ENCODE peak calls at places on chromosomes 3 and 15, in seven cellular contexts. One of them, this sample, is unnamed.

GRCh38 chr3:57948782-57949242 is 59.4 kb upstream of the FLNB start:
- DNase-seq in RPMI7951: peak; percentile 88
- DNase-seq in NCI-H226: no peak
- DNase-seq in NCI-H82: no peak
- DNase-seq in activated T-helper 9 cell treated with anti-CD3 and anti-CD28 coated beads, Interleukin-2, amount 50 U/mL, for 16 hours: no peak
- DNase-seq in AG08396: no peak
- DNase-seq in WERI-Rb-1: no peak
- DNase-seq in this sample: peak; percentile 90

GRCh38 chr15:100141304-100142080 is 200.3 kb downstream of the ADAMTS17 start:
- DNase-seq in AG08396: no peak
- DNase-seq in activated T-helper 9 cell treated with anti-CD3 and anti-CD28 coated beads, Interleukin-2, amount 50 U/mL, for 16 hours: no peak
- DNase-seq in NCI-H82: no peak
- DNase-seq in RPMI7951: peak; percentile 56
- DNase-seq in NCI-H226: peak; percentile 45
- DNase-seq in WERI-Rb-1: no peak
- DNase-seq in this sample: no peak

GRCh38 chr3:114939920-114940319 is 207.2 kb downstream of the ZBTB20 start:
- DNase-seq in NCI-H82: no peak
- DNase-seq in NCI-H226: no peak
- DNase-seq in activated T-helper 9 cell treated with anti-CD3 and anti-CD28 coated beads, Interleukin-2, amount 50 U/mL, for 16 hours: no peak
- DNase-seq in AG08396: no peak
- DNase-seq in RPMI7951: no peak
- DNase-seq in WERI-Rb-1: no peak
- DNase-seq in this sample: no peak

GRCh38 chr3:36372534-36372935 is 7.8 kb upstream of the STAC start:
- DNase-seq in RPMI7951: peak; percentile 28
- DNase-seq in WERI-Rb-1: no peak
- DNase-seq in AG08396: no peak
- DNase-seq in NCI-H226: peak; percentile 66
- DNase-seq in activated T-helper 9 cell treated with anti-CD3 and anti-CD28 coated beads, Interleukin-2, amount 50 U/mL, for 16 hours: no peak
- DNase-seq in NCI-H82: no peak
- DNase-seq in this sample: no peak

GRCh38 chr3:48194446-48195071 is 6.3 kb upstream of the CDC25A start:
- DNase-seq in AG08396: peak; percentile 72
- DNase-seq in RPMI7951: peak; percentile 66
- DNase-seq in activated T-helper 9 cell treated with anti-CD3 and anti-CD28 coated beads, Interleukin-2, amount 50 U/mL, for 16 hours: no peak
- DNase-seq in WERI-Rb-1: peak; percentile 74
- DNase-seq in NCI-H82: peak; percentile 81
- DNase-seq in NCI-H226: peak; percentile 18
- DNase-seq in this sample: peak; percentile 58

GRCh38 chr3:27317096-27317495 is 52.1 kb downstream of the NEK10 start:
- DNase-seq in NCI-H82: no peak
- DNase-seq in activated T-helper 9 cell treated with anti-CD3 and anti-CD28 coated beads, Interleukin-2, amount 50 U/mL, for 16 hours: no peak
- DNase-seq in RPMI7951: no peak
- DNase-seq in AG08396: no peak
- DNase-seq in NCI-H226: no peak
- DNase-seq in WERI-Rb-1: no peak
- DNase-seq in this sample: no peak

GRCh38 chr3:39189648-39190269 is 2.6 kb downstream of the XIRP1 start:
- DNase-seq in WERI-Rb-1: peak; percentile 72
- DNase-seq in AG08396: peak; percentile 74
- DNase-seq in NCI-H82: peak; percentile 81
- DNase-seq in RPMI7951: peak; percentile 65
- DNase-seq in activated T-helper 9 cell treated with anti-CD3 and anti-CD28 coated beads, Interleukin-2, amount 50 U/mL, for 16 hours: peak; percentile 20
- DNase-seq in NCI-H226: peak; percentile 68
- DNase-seq in this sample: peak; percentile 43

GRCh38 chr3:15666277-15666676 is 64.7 kb downstream of the BTD start:
- DNase-seq in activated T-helper 9 cell treated with anti-CD3 and anti-CD28 coated beads, Interleukin-2, amount 50 U/mL, for 16 hours: no peak
- DNase-seq in NCI-H226: no peak
- DNase-seq in AG08396: no peak
- DNase-seq in WERI-Rb-1: no peak
- DNase-seq in NCI-H82: no peak
- DNase-seq in RPMI7951: no peak
- DNase-seq in this sample: no peak

GRCh38 chr3:50238549-50239026 is 2.6 kb downstream of the GNAI2 start:
- DNase-seq in AG08396: no peak
- DNase-seq in WERI-Rb-1: no peak
- DNase-seq in NCI-H82: no peak
- DNase-seq in RPMI7951: peak; percentile 76
- DNase-seq in NCI-H226: no peak
- DNase-seq in activated T-helper 9 cell treated with anti-CD3 and anti-CD28 coated beads, Interleukin-2, amount 50 U/mL, for 16 hours: no peak
- DNase-seq in this sample: no peak

GRCh38 chr15:33059184-33059583 is 135.3 kb downstream of the FMN1 start:
- DNase-seq in AG08396: no peak
- DNase-seq in WERI-Rb-1: no peak
- DNase-seq in NCI-H226: no peak
- DNase-seq in RPMI7951: peak; percentile 32
- DNase-seq in activated T-helper 9 cell treated with anti-CD3 and anti-CD28 coated beads, Interleukin-2, amount 50 U/mL, for 16 hours: no peak
- DNase-seq in NCI-H82: no peak
- DNase-seq in this sample: peak; percentile 44

GRCh38 chr15:66293419-66294156 is at the start of gene DIS3L:
- DNase-seq in WERI-Rb-1: peak; percentile 59
- DNase-seq in NCI-H82: peak; percentile 66
- DNase-seq in AG08396: peak; percentile 81
- DNase-seq in RPMI7951: peak; percentile 62
- DNase-seq in NCI-H226: peak; percentile 65
- DNase-seq in activated T-helper 9 cell treated with anti-CD3 and anti-CD28 coated beads, Interleukin-2, amount 50 U/mL, for 16 hours: peak; percentile 47
- DNase-seq in this sample: peak; percentile 29

GRCh38 chr3:117526485-117527079 is 817.0 kb downstream of the TUSC7 start:
- DNase-seq in NCI-H82: peak; percentile 48
- DNase-seq in NCI-H226: no peak
- DNase-seq in WERI-Rb-1: peak; percentile 9
- DNase-seq in AG08396: no peak
- DNase-seq in activated T-helper 9 cell treated with anti-CD3 and anti-CD28 coated beads, Interleukin-2, amount 50 U/mL, for 16 hours: no peak
- DNase-seq in RPMI7951: no peak
- DNase-seq in this sample: peak; percentile 17

GRCh38 chr15:42065008-42065407 is 29.4 kb downstream of the PLA2G4D start:
- DNase-seq in activated T-helper 9 cell treated with anti-CD3 and anti-CD28 coated beads, Interleukin-2, amount 50 U/mL, for 16 hours: no peak
- DNase-seq in NCI-H226: no peak
- DNase-seq in RPMI7951: peak; percentile 63
- DNase-seq in WERI-Rb-1: no peak
- DNase-seq in AG08396: no peak
- DNase-seq in NCI-H82: peak; percentile 32
- DNase-seq in this sample: peak; percentile 73

GRCh38 chr3:150094150-150094932 is 123.6 kb upstream of the PFN2 start:
- DNase-seq in WERI-Rb-1: no peak
- DNase-seq in activated T-helper 9 cell treated with anti-CD3 and anti-CD28 coated beads, Interleukin-2, amount 50 U/mL, for 16 hours: no peak
- DNase-seq in NCI-H226: no peak
- DNase-seq in RPMI7951: peak; percentile 92
- DNase-seq in NCI-H82: no peak
- DNase-seq in AG08396: no peak
- DNase-seq in this sample: no peak

GRCh38 chr3:178244653-178245384 is 291.4 kb upstream of the KCNMB2 start:
- DNase-seq in activated T-helper 9 cell treated with anti-CD3 and anti-CD28 coated beads, Interleukin-2, amount 50 U/mL, for 16 hours: no peak
- DNase-seq in NCI-H82: peak; percentile 54
- DNase-seq in RPMI7951: peak; percentile 4
- DNase-seq in AG08396: no peak
- DNase-seq in WERI-Rb-1: no peak
- DNase-seq in NCI-H226: no peak
- DNase-seq in this sample: no peak

GRCh38 chr15:81293728-81294500 is 30.0 kb downstream of the STARD5 start:
- DNase-seq in RPMI7951: no peak
- DNase-seq in WERI-Rb-1: no peak
- DNase-seq in AG08396: no peak
- DNase-seq in activated T-helper 9 cell treated with anti-CD3 and anti-CD28 coated beads, Interleukin-2, amount 50 U/mL, for 16 hours: peak; percentile 60
- DNase-seq in NCI-H82: no peak
- DNase-seq in NCI-H226: no peak
- DNase-seq in this sample: no peak

GRCh38 chr15:90839187-90840071 is 29.0 kb upstream of the FURIN start:
- DNase-seq in NCI-H82: no peak
- DNase-seq in activated T-helper 9 cell treated with anti-CD3 and anti-CD28 coated beads, Interleukin-2, amount 50 U/mL, for 16 hours: no peak
- DNase-seq in RPMI7951: peak; percentile 63
- DNase-seq in NCI-H226: peak; percentile 97
- DNase-seq in WERI-Rb-1: no peak
- DNase-seq in AG08396: no peak
- DNase-seq in this sample: no peak

GRCh38 chr3:27079427-27080105 is 289.6 kb downstream of the NEK10 start:
- DNase-seq in NCI-H226: no peak
- DNase-seq in NCI-H82: peak; percentile 16
- DNase-seq in WERI-Rb-1: peak; percentile 65
- DNase-seq in AG08396: no peak
- DNase-seq in RPMI7951: peak; percentile 25
- DNase-seq in activated T-helper 9 cell treated with anti-CD3 and anti-CD28 coated beads, Interleukin-2, amount 50 U/mL, for 16 hours: no peak
- DNase-seq in this sample: no peak

GRCh38 chr3:167615030-167615429 is 38.7 kb downstream of the WDR49 start:
- DNase-seq in NCI-H226: no peak
- DNase-seq in activated T-helper 9 cell treated with anti-CD3 and anti-CD28 coated beads, Interleukin-2, amount 50 U/mL, for 16 hours: no peak
- DNase-seq in AG08396: no peak
- DNase-seq in RPMI7951: no peak
- DNase-seq in WERI-Rb-1: no peak
- DNase-seq in NCI-H82: no peak
- DNase-seq in this sample: no peak

GRCh38 chr3:159733194-159733860 is 255.3 kb upstream of the IL12A start:
- DNase-seq in activated T-helper 9 cell treated with anti-CD3 and anti-CD28 coated beads, Interleukin-2, amount 50 U/mL, for 16 hours: no peak
- DNase-seq in WERI-Rb-1: no peak
- DNase-seq in NCI-H82: no peak
- DNase-seq in AG08396: peak; percentile 53
- DNase-seq in RPMI7951: peak; percentile 77
- DNase-seq in NCI-H226: peak; percentile 89
- DNase-seq in this sample: peak; percentile 63

GRCh38 chr3:4523710-4524422 is 30.7 kb downstream of the ITPR1 start:
- DNase-seq in WERI-Rb-1: no peak
- DNase-seq in NCI-H82: no peak
- DNase-seq in AG08396: no peak
- DNase-seq in RPMI7951: no peak
- DNase-seq in activated T-helper 9 cell treated with anti-CD3 and anti-CD28 coated beads, Interleukin-2, amount 50 U/mL, for 16 hours: no peak
- DNase-seq in NCI-H226: no peak
- DNase-seq in this sample: no peak

GRCh38 chr3:134126153-134126552 is 96.4 kb upstream of the SLCO2A1 start:
- DNase-seq in NCI-H226: no peak
- DNase-seq in WERI-Rb-1: no peak
- DNase-seq in AG08396: no peak
- DNase-seq in activated T-helper 9 cell treated with anti-CD3 and anti-CD28 coated beads, Interleukin-2, amount 50 U/mL, for 16 hours: no peak
- DNase-seq in NCI-H82: no peak
- DNase-seq in RPMI7951: peak; percentile 14
- DNase-seq in this sample: no peak

GRCh38 chr15:52256930-52257733 is 38.5 kb downstream of the MYO5C start:
- DNase-seq in WERI-Rb-1: peak; percentile 15
- DNase-seq in NCI-H226: no peak
- DNase-seq in NCI-H82: peak; percentile 71
- DNase-seq in AG08396: no peak
- DNase-seq in activated T-helper 9 cell treated with anti-CD3 and anti-CD28 coated beads, Interleukin-2, amount 50 U/mL, for 16 hours: no peak
- DNase-seq in RPMI7951: no peak
- DNase-seq in this sample: no peak

GRCh38 chr15:56821721-56822425 is 88.6 kb upstream of the ZNF280D start:
- DNase-seq in RPMI7951: peak; percentile 72
- DNase-seq in NCI-H226: peak; percentile 80
- DNase-seq in activated T-helper 9 cell treated with anti-CD3 and anti-CD28 coated beads, Interleukin-2, amount 50 U/mL, for 16 hours: peak; percentile 22
- DNase-seq in AG08396: peak; percentile 63
- DNase-seq in WERI-Rb-1: peak; percentile 62
- DNase-seq in NCI-H82: peak; percentile 71
- DNase-seq in this sample: peak; percentile 46

GRCh38 chr15:74613953-74614743 is 1.5 kb upstream of the CLK3 start:
- DNase-seq in NCI-H82: no peak
- DNase-seq in AG08396: no peak
- DNase-seq in activated T-helper 9 cell treated with anti-CD3 and anti-CD28 coated beads, Interleukin-2, amount 50 U/mL, for 16 hours: no peak
- DNase-seq in WERI-Rb-1: no peak
- DNase-seq in NCI-H226: no peak
- DNase-seq in RPMI7951: no peak
- DNase-seq in this sample: no peak

GRCh38 chr3:77281721-77282120 is 241.8 kb downstream of the ROBO2 start:
- DNase-seq in activated T-helper 9 cell treated with anti-CD3 and anti-CD28 coated beads, Interleukin-2, amount 50 U/mL, for 16 hours: no peak
- DNase-seq in RPMI7951: no peak
- DNase-seq in AG08396: no peak
- DNase-seq in WERI-Rb-1: peak; percentile 77
- DNase-seq in NCI-H226: no peak
- DNase-seq in NCI-H82: peak; percentile 42
- DNase-seq in this sample: no peak

GRCh38 chr3:168061332-168061996 is 34.3 kb downstream of the GOLIM4 start:
- DNase-seq in AG08396: no peak
- DNase-seq in RPMI7951: peak; percentile 43
- DNase-seq in WERI-Rb-1: no peak
- DNase-seq in NCI-H226: no peak
- DNase-seq in activated T-helper 9 cell treated with anti-CD3 and anti-CD28 coated beads, Interleukin-2, amount 50 U/mL, for 16 hours: no peak
- DNase-seq in NCI-H82: peak; percentile 17
- DNase-seq in this sample: peak; percentile 60

GRCh38 chr3:33231755-33232465 is 13.3 kb upstream of the SUSD5 start:
- DNase-seq in RPMI7951: peak; percentile 22
- DNase-seq in NCI-H226: no peak
- DNase-seq in activated T-helper 9 cell treated with anti-CD3 and anti-CD28 coated beads, Interleukin-2, amount 50 U/mL, for 16 hours: no peak
- DNase-seq in NCI-H82: no peak
- DNase-seq in WERI-Rb-1: no peak
- DNase-seq in AG08396: no peak
- DNase-seq in this sample: peak; percentile 25

GRCh38 chr3:164417955-164418354 is 660.3 kb downstream of the SI start:
- DNase-seq in NCI-H226: no peak
- DNase-seq in AG08396: no peak
- DNase-seq in RPMI7951: no peak
- DNase-seq in activated T-helper 9 cell treated with anti-CD3 and anti-CD28 coated beads, Interleukin-2, amount 50 U/mL, for 16 hours: no peak
- DNase-seq in NCI-H82: no peak
- DNase-seq in WERI-Rb-1: no peak
- DNase-seq in this sample: no peak

GRCh38 chr15:36577082-36577481 is 2.3 kb upstream of the CDIN1 start:
- DNase-seq in AG08396: no peak
- DNase-seq in NCI-H226: no peak
- DNase-seq in WERI-Rb-1: no peak
- DNase-seq in activated T-helper 9 cell treated with anti-CD3 and anti-CD28 coated beads, Interleukin-2, amount 50 U/mL, for 16 hours: no peak
- DNase-seq in NCI-H82: no peak
- DNase-seq in RPMI7951: no peak
- DNase-seq in this sample: no peak

GRCh38 chr3:6540981-6541380 is 319.9 kb upstream of the GRM7 start:
- DNase-seq in WERI-Rb-1: no peak
- DNase-seq in AG08396: no peak
- DNase-seq in activated T-helper 9 cell treated with anti-CD3 and anti-CD28 coated beads, Interleukin-2, amount 50 U/mL, for 16 hours: no peak
- DNase-seq in NCI-H226: no peak
- DNase-seq in RPMI7951: no peak
- DNase-seq in NCI-H82: no peak
- DNase-seq in this sample: no peak

GRCh38 chr3:45112939-45113338 is 33.2 kb downstream of the CDCP1 start:
- DNase-seq in AG08396: no peak
- DNase-seq in NCI-H226: peak; percentile 66
- DNase-seq in RPMI7951: peak; percentile 82
- DNase-seq in activated T-helper 9 cell treated with anti-CD3 and anti-CD28 coated beads, Interleukin-2, amount 50 U/mL, for 16 hours: no peak
- DNase-seq in NCI-H82: no peak
- DNase-seq in WERI-Rb-1: no peak
- DNase-seq in this sample: no peak

GRCh38 chr15:43920815-43921214 is 94.0 kb downstream of the WDR76 start:
- DNase-seq in AG08396: no peak
- DNase-seq in NCI-H226: no peak
- DNase-seq in RPMI7951: peak; percentile 78
- DNase-seq in NCI-H82: peak; percentile 30
- DNase-seq in activated T-helper 9 cell treated with anti-CD3 and anti-CD28 coated beads, Interleukin-2, amount 50 U/mL, for 16 hours: no peak
- DNase-seq in WERI-Rb-1: peak; percentile 61
- DNase-seq in this sample: no peak

GRCh38 chr3:153284282-153284938 is 122.4 kb downstream of the RAP2B start:
- DNase-seq in RPMI7951: peak; percentile 74
- DNase-seq in NCI-H226: peak; percentile 84
- DNase-seq in AG08396: peak; percentile 80
- DNase-seq in activated T-helper 9 cell treated with anti-CD3 and anti-CD28 coated beads, Interleukin-2, amount 50 U/mL, for 16 hours: no peak
- DNase-seq in NCI-H82: no peak
- DNase-seq in WERI-Rb-1: no peak
- DNase-seq in this sample: peak; percentile 85

GRCh38 chr15:85755471-85755870 is 39.3 kb downstream of the KLHL25 start:
- DNase-seq in activated T-helper 9 cell treated with anti-CD3 and anti-CD28 coated beads, Interleukin-2, amount 50 U/mL, for 16 hours: no peak
- DNase-seq in AG08396: no peak
- DNase-seq in NCI-H82: no peak
- DNase-seq in RPMI7951: no peak
- DNase-seq in NCI-H226: no peak
- DNase-seq in WERI-Rb-1: no peak
- DNase-seq in this sample: no peak

GRCh38 chr15:48871536-48871935 is 6.4 kb upstream of the EID1 start:
- DNase-seq in RPMI7951: no peak
- DNase-seq in AG08396: no peak
- DNase-seq in activated T-helper 9 cell treated with anti-CD3 and anti-CD28 coated beads, Interleukin-2, amount 50 U/mL, for 16 hours: no peak
- DNase-seq in WERI-Rb-1: no peak
- DNase-seq in NCI-H226: no peak
- DNase-seq in NCI-H82: no peak
- DNase-seq in this sample: no peak

GRCh38 chr3:75294124-75294523 is 370.0 kb upstream of the FRG2C start:
- DNase-seq in WERI-Rb-1: peak; percentile 70
- DNase-seq in AG08396: peak; percentile 72
- DNase-seq in NCI-H226: no peak
- DNase-seq in NCI-H82: peak; percentile 77
- DNase-seq in activated T-helper 9 cell treated with anti-CD3 and anti-CD28 coated beads, Interleukin-2, amount 50 U/mL, for 16 hours: no peak
- DNase-seq in RPMI7951: peak; percentile 40
- DNase-seq in this sample: peak; percentile 29

GRCh38 chr3:43866529-43867353 is 176.0 kb downstream of the ABHD5 start:
- DNase-seq in WERI-Rb-1: no peak
- DNase-seq in RPMI7951: peak; percentile 91
- DNase-seq in activated T-helper 9 cell treated with anti-CD3 and anti-CD28 coated beads, Interleukin-2, amount 50 U/mL, for 16 hours: no peak
- DNase-seq in NCI-H226: peak; percentile 71
- DNase-seq in AG08396: peak; percentile 47
- DNase-seq in NCI-H82: no peak
- DNase-seq in this sample: no peak

This sample was measured in foreskin melanocyte.